ENCODE peak calls at places on chromosomes 13 and 19, in six cellular contexts. One of them, this sample, is unnamed.

GRCh38 chr13:100646030-100646673 is 28.4 kb downstream of the TMTC4 start:
- DNase-seq in hepatocyte: peak; percentile 45
- DNase-seq in transverse colon: no peak
- DNase-seq in cardiac muscle cell: peak; percentile 27
- DNase-seq in CD4-positive, alpha-beta T cell: no peak
- DNase-seq in activated B cell treated with CpG ODN at 0.5 μM for 24 hours: no peak
- DNase-seq in this sample: no peak

GRCh38 chr13:23570099-23570926 is at the start of gene TNFRSF19:
- DNase-seq in hepatocyte: peak; percentile 64
- DNase-seq in transverse colon: no peak
- DNase-seq in cardiac muscle cell: peak; percentile 80
- DNase-seq in CD4-positive, alpha-beta T cell: no peak
- DNase-seq in activated B cell treated with CpG ODN at 0.5 μM for 24 hours: no peak
- DNase-seq in this sample: peak; percentile 64

GRCh38 chr19:41341669-41342490 is 11.8 kb downstream of the TGFB1 start:
- DNase-seq in hepatocyte: no peak
- DNase-seq in transverse colon: peak; percentile 36
- DNase-seq in cardiac muscle cell: no peak
- DNase-seq in CD4-positive, alpha-beta T cell: no peak
- DNase-seq in activated B cell treated with CpG ODN at 0.5 μM for 24 hours: no peak
- DNase-seq in this sample: no peak

GRCh38 chr19:14536926-14537692 is 7.7 kb downstream of the TECR start:
- DNase-seq in hepatocyte: peak; percentile 87
- DNase-seq in transverse colon: peak; percentile 90
- DNase-seq in cardiac muscle cell: peak; percentile 82
- DNase-seq in CD4-positive, alpha-beta T cell: peak; percentile 44
- DNase-seq in activated B cell treated with CpG ODN at 0.5 μM for 24 hours: no peak
- DNase-seq in this sample: peak; percentile 74

GRCh38 chr13:114319441-114319871 is 5.2 kb downstream of the CHAMP1 start:
- DNase-seq in hepatocyte: no peak
- DNase-seq in transverse colon: no peak
- DNase-seq in cardiac muscle cell: no peak
- DNase-seq in CD4-positive, alpha-beta T cell: no peak
- DNase-seq in activated B cell treated with CpG ODN at 0.5 μM for 24 hours: no peak
- DNase-seq in this sample: no peak

GRCh38 chr13:62014299-62014698 is 598.6 kb upstream of the PCDH20 start:
- DNase-seq in hepatocyte: peak; percentile 6
- DNase-seq in transverse colon: no peak
- DNase-seq in cardiac muscle cell: peak; percentile 39
- DNase-seq in CD4-positive, alpha-beta T cell: no peak
- DNase-seq in activated B cell treated with CpG ODN at 0.5 μM for 24 hours: no peak
- DNase-seq in this sample: no peak

GRCh38 chr13:49791214-49791752 is 1.2 kb downstream of the KPNA3 start:
- DNase-seq in hepatocyte: peak; percentile 54
- DNase-seq in transverse colon: peak; percentile 26
- DNase-seq in cardiac muscle cell: peak; percentile 30
- DNase-seq in CD4-positive, alpha-beta T cell: no peak
- DNase-seq in activated B cell treated with CpG ODN at 0.5 μM for 24 hours: no peak
- DNase-seq in this sample: no peak

GRCh38 chr13:47794963-47795362 is 206.1 kb downstream of the SUCLA2 start:
- DNase-seq in hepatocyte: no peak
- DNase-seq in transverse colon: no peak
- DNase-seq in cardiac muscle cell: no peak
- DNase-seq in CD4-positive, alpha-beta T cell: no peak
- DNase-seq in activated B cell treated with CpG ODN at 0.5 μM for 24 hours: no peak
- DNase-seq in this sample: no peak

GRCh38 chr19:5994407-5995165 is 16.6 kb upstream of the RANBP3 start:
- DNase-seq in hepatocyte: no peak
- DNase-seq in transverse colon: no peak
- DNase-seq in cardiac muscle cell: no peak
- DNase-seq in CD4-positive, alpha-beta T cell: no peak
- DNase-seq in activated B cell treated with CpG ODN at 0.5 μM for 24 hours: no peak
- DNase-seq in this sample: no peak

GRCh38 chr13:108917581-108917980 is 288.2 kb downstream of the MYO16 start:
- DNase-seq in hepatocyte: no peak
- DNase-seq in transverse colon: no peak
- DNase-seq in cardiac muscle cell: no peak
- DNase-seq in CD4-positive, alpha-beta T cell: no peak
- DNase-seq in activated B cell treated with CpG ODN at 0.5 μM for 24 hours: no peak
- DNase-seq in this sample: no peak

GRCh38 chr19:55447421-55448174 is 4.5 kb upstream of the SHISA7 start:
- DNase-seq in hepatocyte: no peak
- DNase-seq in transverse colon: no peak
- DNase-seq in cardiac muscle cell: no peak
- DNase-seq in CD4-positive, alpha-beta T cell: no peak
- DNase-seq in activated B cell treated with CpG ODN at 0.5 μM for 24 hours: no peak
- DNase-seq in this sample: no peak

GRCh38 chr19:53132231-53132991 is at the start of gene ZNF415:
- DNase-seq in hepatocyte: peak; percentile 96
- DNase-seq in transverse colon: peak; percentile 79
- DNase-seq in cardiac muscle cell: peak; percentile 92
- DNase-seq in CD4-positive, alpha-beta T cell: peak; percentile 24
- DNase-seq in activated B cell treated with CpG ODN at 0.5 μM for 24 hours: peak; percentile 62
- DNase-seq in this sample: peak; percentile 83

GRCh38 chr19:45079911-45080469 is 930 bp downstream of the GEMIN7 start:
- DNase-seq in hepatocyte: no peak
- DNase-seq in transverse colon: peak; percentile 54
- DNase-seq in cardiac muscle cell: peak; percentile 31
- DNase-seq in CD4-positive, alpha-beta T cell: no peak
- DNase-seq in activated B cell treated with CpG ODN at 0.5 μM for 24 hours: no peak
- DNase-seq in this sample: no peak

DNA sequence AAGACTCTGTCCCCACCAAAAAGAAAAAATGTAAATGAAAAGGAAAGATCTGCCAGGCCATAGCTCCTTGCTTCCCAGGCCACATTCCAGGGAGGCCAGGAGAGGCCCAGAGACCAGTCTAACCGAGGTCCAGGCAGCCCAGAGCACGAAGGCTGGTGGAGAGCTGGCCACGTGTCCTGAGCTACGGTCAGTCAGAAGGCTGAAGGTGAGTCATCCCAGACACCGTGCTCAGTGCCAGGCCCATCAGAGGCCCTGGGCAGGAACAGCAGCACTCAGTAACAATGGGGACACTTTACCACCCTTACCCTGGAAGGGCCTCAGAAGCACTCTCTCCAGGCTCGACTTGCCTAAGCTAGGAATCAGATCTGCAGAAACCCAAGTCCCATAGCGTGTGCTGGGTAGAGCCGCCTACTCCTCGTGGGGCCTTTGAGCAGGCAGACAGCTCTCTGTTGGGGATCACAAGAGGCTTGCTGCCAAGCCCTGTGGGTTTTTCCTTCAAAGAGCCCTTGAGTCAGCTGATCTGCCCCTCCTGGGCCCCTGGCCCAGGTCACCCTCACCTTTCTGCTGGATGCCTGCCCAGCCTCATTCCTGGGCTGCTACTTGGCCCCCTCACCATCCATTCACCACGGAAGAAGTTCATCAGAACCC is 11.6 kb upstream of the DNMT1 start:
- DNase-seq in hepatocyte: peak; percentile 49
- DNase-seq in transverse colon: no peak
- DNase-seq in cardiac muscle cell: no peak
- DNase-seq in CD4-positive, alpha-beta T cell: no peak
- DNase-seq in activated B cell treated with CpG ODN at 0.5 μM for 24 hours: no peak
- DNase-seq in this sample: no peak
- TF ChIP-seq CTCF in hepatocyte: no peak
- TF ChIP-seq CTCF in transverse colon: no peak
- TF ChIP-seq CTCF in cardiac muscle cell: no peak
- TF ChIP-seq CTCF in CD4-positive, alpha-beta T cell: no peak
- TF ChIP-seq CTCF in activated B cell treated with CpG ODN at 0.5 μM for 24 hours: no peak
- TF ChIP-seq CTCF in this sample: no peak

GRCh38 chr13:51222510-51223283 is 499 bp downstream of the FAM124A start:
- DNase-seq in hepatocyte: peak; percentile 18
- DNase-seq in transverse colon: no peak
- DNase-seq in cardiac muscle cell: peak; percentile 35
- DNase-seq in CD4-positive, alpha-beta T cell: no peak
- DNase-seq in activated B cell treated with CpG ODN at 0.5 μM for 24 hours: peak; percentile 29
- DNase-seq in this sample: no peak
- TF ChIP-seq CTCF in hepatocyte: no peak
- TF ChIP-seq CTCF in transverse colon: no peak
- TF ChIP-seq CTCF in cardiac muscle cell: peak; percentile 30
- TF ChIP-seq CTCF in CD4-positive, alpha-beta T cell: no peak
- TF ChIP-seq CTCF in activated B cell treated with CpG ODN at 0.5 μM for 24 hours: no peak
- TF ChIP-seq CTCF in this sample: no peak

GRCh38 chr13:27622102-27622820 is 569 bp downstream of the POLR1D start:
- DNase-seq in hepatocyte: peak; percentile 51
- DNase-seq in transverse colon: peak; percentile 35
- DNase-seq in cardiac muscle cell: peak; percentile 50
- DNase-seq in CD4-positive, alpha-beta T cell: no peak
- DNase-seq in activated B cell treated with CpG ODN at 0.5 μM for 24 hours: no peak
- DNase-seq in this sample: no peak
- TF ChIP-seq CTCF in hepatocyte: peak; percentile 20
- TF ChIP-seq CTCF in transverse colon: peak; percentile 24
- TF ChIP-seq CTCF in cardiac muscle cell: peak; percentile 31
- TF ChIP-seq CTCF in CD4-positive, alpha-beta T cell: no peak
- TF ChIP-seq CTCF in activated B cell treated with CpG ODN at 0.5 μM for 24 hours: no peak
- TF ChIP-seq CTCF in this sample: no peak

GRCh38 chr13:72782717-72783116 is 784 bp downstream of the PIBF1 start:
- DNase-seq in hepatocyte: no peak
- DNase-seq in transverse colon: no peak
- DNase-seq in cardiac muscle cell: no peak
- DNase-seq in CD4-positive, alpha-beta T cell: no peak
- DNase-seq in activated B cell treated with CpG ODN at 0.5 μM for 24 hours: no peak
- DNase-seq in this sample: no peak

GRCh38 chr13:72781461-72782439 is at the start of the genes DIS3 and PIBF1:
- DNase-seq in hepatocyte: peak; percentile 98
- DNase-seq in transverse colon: peak; percentile 98
- DNase-seq in cardiac muscle cell: peak; percentile 99
- DNase-seq in CD4-positive, alpha-beta T cell: peak; percentile 93
- DNase-seq in activated B cell treated with CpG ODN at 0.5 μM for 24 hours: peak; percentile 87
- DNase-seq in this sample: peak; percentile 94
- TF ChIP-seq CTCF in hepatocyte: peak; percentile 22
- TF ChIP-seq CTCF in transverse colon: no peak
- TF ChIP-seq CTCF in cardiac muscle cell: no peak
- TF ChIP-seq CTCF in CD4-positive, alpha-beta T cell: no peak
- TF ChIP-seq CTCF in activated B cell treated with CpG ODN at 0.5 μM for 24 hours: no peak
- TF ChIP-seq CTCF in this sample: no peak

DNA sequence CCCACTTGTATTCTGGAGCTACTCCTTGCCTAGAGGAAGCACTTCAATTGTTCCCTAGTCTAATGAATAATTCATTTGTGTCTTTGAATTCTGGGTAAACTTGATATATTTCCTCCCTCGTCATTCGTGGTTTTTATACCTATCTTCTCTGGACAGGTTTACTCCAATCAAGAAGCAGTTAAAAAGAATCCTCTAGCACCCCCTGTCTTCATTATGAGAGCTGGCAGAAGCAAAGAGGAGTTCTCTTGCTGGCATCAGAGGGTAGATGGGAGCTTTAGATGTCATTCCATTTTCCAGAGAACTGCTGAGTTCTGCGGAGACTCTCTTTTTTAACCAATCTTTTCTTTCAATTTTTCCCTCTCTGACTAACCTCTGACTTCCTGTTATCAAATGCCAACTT is 627.7 kb downstream of the FGF9 start:
- DNase-seq in hepatocyte: no peak
- DNase-seq in transverse colon: no peak
- DNase-seq in cardiac muscle cell: no peak
- DNase-seq in CD4-positive, alpha-beta T cell: no peak
- DNase-seq in activated B cell treated with CpG ODN at 0.5 μM for 24 hours: no peak
- DNase-seq in this sample: no peak
- TF ChIP-seq CTCF in hepatocyte: no peak
- TF ChIP-seq CTCF in transverse colon: no peak
- TF ChIP-seq CTCF in cardiac muscle cell: no peak
- TF ChIP-seq CTCF in CD4-positive, alpha-beta T cell: no peak
- TF ChIP-seq CTCF in activated B cell treated with CpG ODN at 0.5 μM for 24 hours: no peak
- TF ChIP-seq CTCF in this sample: no peak

This sample was measured in mesothelial cell of epicardium.